ENCODE peak calls at places on chromosome 17, in four cellular contexts. B, E, V and R are unnamed samples.

GRCh38 chr17:49213803-49214202 is 3.3 kb downstream of the ABI3 start:
- ATAC-seq in E (no peak), V (no peak), B (no peak), R (no peak)

GRCh38 chr17:65121916-65122821 is 15.0 kb upstream of the RGS9 start:
- ATAC-seq in B (peak; percentile 83), E (peak; percentile 35), V (peak; percentile 89), R (peak; percentile 72)

GRCh38 chr17:73074515-73074914 is 18.0 kb downstream of the SLC39A11 start:
- ATAC-seq in B (no peak), E (no peak), V (no peak), R (no peak)

GRCh38 chr17:36844601-36845000 is 92.7 kb upstream of the LHX1 start:
- ATAC-seq in B (no peak), V (no peak), E (no peak), R (no peak)

GRCh38 chr17:81400154-81400938 is 5.1 kb downstream of the BAHCC1 start:
- ATAC-seq in B (no peak), E (no peak), V (no peak), R (no peak)

GRCh38 chr17:1197379-1197778 is 17.6 kb upstream of the ABR start:
- ATAC-seq in B (peak; percentile 29), E (no peak), V (peak; percentile 29), R (no peak)

GRCh38 chr17:5203908-5204294 is 12.2 kb upstream of the ZNF594 start:
- ATAC-seq in B (no peak), E (no peak), V (peak; percentile 78), R (no peak)

GRCh38 chr17:82372591-82373452 is 1.3 kb downstream of the UTS2R start:
- ATAC-seq in B (no peak), E (no peak), V (no peak), R (no peak)

GRCh38 chr17:55795098-55795497 is 44.2 kb downstream of the PCTP start:
- ATAC-seq in E (no peak), V (no peak), B (no peak), R (no peak)

GRCh38 chr17:70947636-70948565 is 778.6 kb downstream of the KCNJ2 start:
- ATAC-seq in B (no peak), V (no peak), E (no peak), R (no peak)